ENCODE peak calls at places on chromosomes 13 and 19, in nine cellular contexts. V, F, K, B, G, U, A, H and M are unnamed samples.
A peak's percentile ranks its signal among the peaks of the same experiment; 100 is the strongest.

GRCh38 chr13:28322256-28322895 is 172.6 kb downstream of the FLT1 start:
- DNase-seq in V (no peak), F (no peak), K (no peak), B (no peak), G (no peak), U (no peak), A (no peak), H (no peak), M (no peak)

GRCh38 chr13:21673592-21674270 is 2.9 kb downstream of the FGF9 start:
- DNase-seq in V (peak; percentile 86), F (no peak), K (peak; percentile 36), B (no peak), G (no peak), U (peak; percentile 73), A (peak; percentile 27), H (no peak), M (peak; percentile 63)

GRCh38 chr13:61664821-61665705 is 249.4 kb upstream of the PCDH20 start:
- DNase-seq in V (peak; percentile 49), F (no peak), K (no peak), B (no peak), G (no peak), U (no peak), A (no peak), H (no peak), M (no peak)

GRCh38 chr13:43664700-43665191 is 122.0 kb downstream of the ENOX1 start:
- DNase-seq in V (no peak), F (no peak), K (no peak), B (no peak), G (peak; percentile 7), U (peak; percentile 20), A (no peak), H (no peak), M (peak; percentile 2)

GRCh38 chr19:32359581-32359980 is 14.2 kb downstream of the ZNF507 start:
- DNase-seq in V (no peak), F (no peak), K (no peak), B (no peak), G (no peak), U (no peak), A (no peak), H (no peak), M (no peak)

GRCh38 chr13:110412132-110412912 is 105.2 kb downstream of the COL4A2 start:
- DNase-seq in V (peak; percentile 84), F (peak; percentile 95), K (peak; percentile 91), B (no peak), G (peak; percentile 75), U (peak; percentile 84), A (peak; percentile 78), H (peak; percentile 91), M (peak; percentile 67)

GRCh38 chr13:112968910-112969691 is at the start of gene MCF2L:
- DNase-seq in V (peak; percentile 88), F (no peak), K (peak; percentile 27), B (no peak), G (peak; percentile 40), U (peak; percentile 78), A (peak; percentile 11), H (no peak), M (peak; percentile 12)

GRCh38 chr13:39779337-39780270 is 124.1 kb downstream of the COG6 start:
- DNase-seq in V (no peak), F (peak; percentile 21), K (no peak), B (no peak), G (no peak), U (no peak), A (no peak), H (no peak), M (no peak)

GRCh38 chr19:21082011-21082975 is at the start of gene ZNF714:
- DNase-seq in V (peak; percentile 92), F (peak; percentile 90), K (peak; percentile 51), B (peak; percentile 64), G (peak; percentile 92), U (peak; percentile 93), A (peak; percentile 94), H (peak; percentile 92), M (peak; percentile 91)

GRCh38 chr13:79642596-79642995 is 161.6 kb downstream of the NDFIP2 start:
- DNase-seq in V (no peak), F (no peak), K (no peak), B (no peak), G (no peak), U (no peak), A (no peak), H (no peak), M (no peak)

GRCh38 chr13:97257800-97258799 is 36.0 kb downstream of the MBNL2 start:
- DNase-seq in V (no peak), F (peak; percentile 61), K (peak; percentile 85), B (no peak), G (no peak), U (peak; percentile 80), A (peak; percentile 64), H (peak; percentile 48), M (peak; percentile 86)

GRCh38 chr19:52735734-52736133 is 890 bp upstream of the ZNF611 start:
- DNase-seq in V (peak; percentile 80), F (peak; percentile 44), K (no peak), B (no peak), G (peak; percentile 61), U (peak; percentile 51), A (no peak), H (peak; percentile 80), M (no peak)

GRCh38 chr13:47962237-47962636 is 38.8 kb downstream of the SUCLA2 start:
- DNase-seq in V (no peak), F (no peak), K (no peak), B (no peak), G (no peak), U (no peak), A (no peak), H (no peak), M (no peak)

GRCh38 chr13:19959141-19959830 is 759 bp downstream of the ZMYM2 start:
- DNase-seq in V (peak; percentile 94), F (peak; percentile 34), K (peak; percentile 19), B (peak; percentile 7), G (peak; percentile 44), U (peak; percentile 63), A (peak; percentile 31), H (peak; percentile 30), M (peak; percentile 86)

GRCh38 chr19:58338336-58338735 is 11.5 kb downstream of the ZSCAN22 start:
- DNase-seq in V (no peak), F (no peak), K (no peak), B (no peak), G (no peak), U (no peak), A (no peak), H (no peak), M (no peak)

GRCh38 chr19:58335630-58336029 is 8.8 kb downstream of the ZSCAN22 start:
- DNase-seq in V (no peak), F (no peak), K (no peak), B (no peak), G (no peak), U (no peak), A (no peak), H (no peak), M (no peak)

GRCh38 chr19:58334691-58335249 is 8.0 kb downstream of the ZSCAN22 start:
- DNase-seq in V (no peak), F (no peak), K (no peak), B (no peak), G (no peak), U (no peak), A (no peak), H (no peak), M (no peak)

GRCh38 chr19:58336820-58337219 is 10.0 kb downstream of the ZSCAN22 start:
- DNase-seq in V (no peak), F (no peak), K (no peak), B (no peak), G (no peak), U (no peak), A (no peak), H (no peak), M (no peak)

DNA sequence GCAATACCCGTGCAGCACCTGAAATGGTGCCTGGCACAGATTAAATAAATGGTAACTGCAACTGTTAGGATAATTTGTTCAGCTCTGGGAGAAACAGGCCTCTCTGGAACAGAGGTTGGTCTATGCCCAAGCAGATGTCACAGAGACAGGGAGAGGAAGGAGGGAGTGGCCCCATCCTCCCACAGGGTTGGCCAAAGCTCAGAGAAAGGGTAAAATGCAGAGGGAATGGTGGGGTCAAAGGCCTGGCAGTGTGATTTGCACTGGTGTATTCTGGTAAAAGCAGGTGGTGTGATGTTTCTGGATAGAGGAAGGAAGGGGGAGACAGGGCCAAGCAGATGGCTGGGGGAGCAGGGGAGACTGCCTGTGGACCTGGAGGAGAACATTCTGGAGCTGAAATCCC is 9.4 kb downstream of the ZSCAN22 start:
- DNase-seq in V (no peak), F (no peak), K (no peak), B (no peak), G (no peak), U (no peak), A (no peak), H (no peak), M (no peak)
- TF ChIP-seq POLR2A in V (no peak), F (no peak), K (no peak), B (no peak), G (no peak), U (no peak), A (no peak), H (no peak), M (no peak)

GRCh38 chr19:18520848-18521691 is 800 bp downstream of the ELL start:
- DNase-seq in V (peak; percentile 93), F (peak; percentile 62), K (no peak), B (no peak), G (no peak), U (peak; percentile 41), A (peak; percentile 52), H (no peak), M (peak; percentile 74)

GRCh38 chr19:18519962-18520847 is 1.7 kb downstream of the ELL start:
- DNase-seq in V (peak; percentile 90), F (peak; percentile 49), K (peak; percentile 53), B (no peak), G (peak; percentile 76), U (peak; percentile 88), A (no peak), H (peak; percentile 87), M (peak; percentile 79)

GRCh38 chr19:18523841-18524240 is 2.0 kb upstream of the ELL start:
- DNase-seq in V (no peak), F (no peak), K (no peak), B (no peak), G (no peak), U (no peak), A (no peak), H (no peak), M (no peak)

GRCh38 chr19:18522124-18522861 is 423 bp upstream of the ELL start:
- DNase-seq in V (peak; percentile 100), F (peak; percentile 100), K (peak; percentile 88), B (peak; percentile 100), G (peak; percentile 100), U (peak; percentile 100), A (peak; percentile 95), H (peak; percentile 100), M (peak; percentile 100)

GRCh38 chr19:18521692-18522123 is at the start of gene ELL:
- DNase-seq in V (no peak), F (no peak), K (no peak), B (no peak), G (no peak), U (no peak), A (no peak), H (no peak), M (no peak)
- TF ChIP-seq POLR2A in V (no peak), F (peak; percentile 93), K (peak; percentile 89), B (peak; percentile 94), G (peak; percentile 98), U (peak; percentile 92), A (peak; percentile 92), H (peak; percentile 88), M (peak; percentile 68)

GRCh38 chr19:42467437-42467760 is 24.7 kb upstream of the CXCL17 start:
- DNase-seq in V (no peak), F (no peak), K (no peak), B (no peak), G (peak; percentile 53), U (no peak), A (no peak), H (no peak), M (no peak)
- TF ChIP-seq POLR2A in V (no peak), F (no peak), K (no peak), B (no peak), G (no peak), U (no peak), A (no peak), H (no peak), M (no peak)

GRCh38 chr19:1255186-1256161 is 7.1 kb downstream of the MIDN start:
- DNase-seq in V (peak; percentile 85), F (no peak), K (no peak), B (no peak), G (no peak), U (peak; percentile 12), A (no peak), H (no peak), M (no peak)
- TF ChIP-seq POLR2A in V (no peak), F (no peak), K (no peak), B (no peak), G (no peak), U (no peak), A (no peak), H (no peak), M (no peak)